ENCODE peak calls at places on chromosomes 2 and 18, in five cellular contexts. S is WTC11, T is HepG2, F is K562, Z is H1. Q is an unnamed sample.

GRCh38 chr18:22470511-22471181 is 52.9 kb upstream of the CTAGE1 start:
- DNase-seq in T (no peak), Z (no peak), F (no peak), S (no peak), Q (no peak)

GRCh38 chr2:164560181-164560792 is 61.0 kb downstream of the GRB14 start:
- DNase-seq in S (no peak), F (no peak), T (peak; percentile 49), Z (no peak), Q (peak; percentile 25)

GRCh38 chr2:241363316-241363879 is 7.3 kb downstream of the FARP2 start:
- DNase-seq in S (no peak), Z (no peak), T (no peak), F (no peak), Q (no peak)

GRCh38 chr2:176020400-176020799 is 18.3 kb upstream of the LNPK start:
- DNase-seq in S (no peak), T (no peak), F (no peak), Z (no peak), Q (no peak)

GRCh38 chr2:164773635-164774034 is 68.0 kb downstream of the COBLL1 start:
- DNase-seq in Z (no peak), T (no peak), S (no peak), F (no peak), Q (no peak)

GRCh38 chr2:42386684-42387083 is 25.7 kb upstream of the COX7A2L start:
- DNase-seq in F (peak; percentile 51), T (peak; percentile 35), Z (no peak), S (no peak), Q (peak; percentile 28)

GRCh38 chr2:2222931-2223330 is 108.1 kb downstream of the MYT1L start:
- DNase-seq in T (no peak), F (no peak), S (no peak), Z (no peak), Q (no peak)

GRCh38 chr2:216683846-216684245 is 11.5 kb downstream of the IGFBP5 start:
- DNase-seq in F (no peak), Z (no peak), T (peak; percentile 61), S (no peak), Q (peak; percentile 66)

GRCh38 chr18:42861259-42861658 is 254.2 kb downstream of the RIT2 start:
- DNase-seq in T (no peak), Z (no peak), S (no peak), F (no peak), Q (no peak)

GRCh38 chr2:172270278-172271079 is 156.9 kb upstream of the ITGA6 start:
- DNase-seq in T (peak; percentile 50), S (peak; percentile 62), Z (no peak), F (no peak), Q (no peak)

GRCh38 chr2:213187386-213187785 is 36.0 kb upstream of the IKZF2 start:
- DNase-seq in F (no peak), Z (no peak), T (peak; percentile 7), S (no peak), Q (no peak)

GRCh38 chr2:121155502-121156056 is 129.4 kb downstream of the TFCP2L1 start:
- DNase-seq in F (no peak), S (no peak), T (no peak), Z (no peak), Q (no peak)

GRCh38 chr2:20424300-20425290 is 22.3 kb upstream of the RHOB start:
- DNase-seq in S (no peak), F (no peak), Z (no peak), T (no peak), Q (no peak)

GRCh38 chr2:85902496-85902895 is 13.7 kb upstream of the ST3GAL5 start:
- DNase-seq in S (no peak), Z (no peak), F (no peak), T (no peak), Q (no peak)

GRCh38 chr2:50987914-50988313 is 44.0 kb downstream of the NRXN1 start:
- DNase-seq in T (no peak), Z (no peak), F (no peak), S (no peak), Q (no peak)

GRCh38 chr2:219475697-219476604 is 22.7 kb upstream of the GMPPA start:
- DNase-seq in S (peak; percentile 86), F (peak; percentile 82), Z (no peak), T (peak; percentile 60), Q (peak; percentile 63)

GRCh38 chr2:62485780-62486765 is 19.9 kb downstream of the TMEM17 start:
- DNase-seq in T (peak; percentile 71), F (no peak), Z (no peak), S (no peak), Q (no peak)

GRCh38 chr18:9613550-9614400 is 584 bp downstream of the PPP4R1 start:
- DNase-seq in S (peak; percentile 54), T (peak; percentile 39), Z (no peak), F (peak; percentile 81), Q (peak; percentile 52)

DNA sequence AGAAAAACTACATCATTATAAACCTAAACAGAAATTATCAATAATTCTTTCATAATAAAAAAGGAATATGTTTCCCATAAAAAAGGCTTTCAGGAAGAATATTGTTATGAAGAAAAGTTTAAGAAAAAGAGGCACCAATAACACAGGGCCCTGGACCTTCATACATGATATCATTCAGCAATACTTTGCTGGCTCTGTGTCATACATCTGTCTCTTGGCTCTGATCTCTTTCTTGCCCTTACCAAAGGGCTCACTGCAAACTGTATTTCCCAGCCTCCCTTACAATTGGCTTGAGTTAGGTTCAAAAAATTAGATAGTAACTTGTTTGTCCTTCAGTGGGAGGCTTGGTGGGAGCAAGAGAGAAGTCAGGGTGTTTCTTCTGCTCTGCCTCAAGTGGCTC is 499.0 kb downstream of the TGIF1 start:
- DNase-seq in F (no peak), T (no peak), S (no peak), Z (no peak), Q (no peak)
- TF ChIP-seq USF2 in F (no peak), T (no peak), S (no peak), Z (no peak), Q (no peak)

GRCh38 chr18:8448091-8448490 is 161.1 kb upstream of the RAB12 start:
- DNase-seq in T (no peak), Z (no peak), F (no peak), S (no peak), Q (no peak)
- TF ChIP-seq JUN in T (no peak), Z (no peak), F (no peak), S (no peak), Q (no peak)

DNA sequence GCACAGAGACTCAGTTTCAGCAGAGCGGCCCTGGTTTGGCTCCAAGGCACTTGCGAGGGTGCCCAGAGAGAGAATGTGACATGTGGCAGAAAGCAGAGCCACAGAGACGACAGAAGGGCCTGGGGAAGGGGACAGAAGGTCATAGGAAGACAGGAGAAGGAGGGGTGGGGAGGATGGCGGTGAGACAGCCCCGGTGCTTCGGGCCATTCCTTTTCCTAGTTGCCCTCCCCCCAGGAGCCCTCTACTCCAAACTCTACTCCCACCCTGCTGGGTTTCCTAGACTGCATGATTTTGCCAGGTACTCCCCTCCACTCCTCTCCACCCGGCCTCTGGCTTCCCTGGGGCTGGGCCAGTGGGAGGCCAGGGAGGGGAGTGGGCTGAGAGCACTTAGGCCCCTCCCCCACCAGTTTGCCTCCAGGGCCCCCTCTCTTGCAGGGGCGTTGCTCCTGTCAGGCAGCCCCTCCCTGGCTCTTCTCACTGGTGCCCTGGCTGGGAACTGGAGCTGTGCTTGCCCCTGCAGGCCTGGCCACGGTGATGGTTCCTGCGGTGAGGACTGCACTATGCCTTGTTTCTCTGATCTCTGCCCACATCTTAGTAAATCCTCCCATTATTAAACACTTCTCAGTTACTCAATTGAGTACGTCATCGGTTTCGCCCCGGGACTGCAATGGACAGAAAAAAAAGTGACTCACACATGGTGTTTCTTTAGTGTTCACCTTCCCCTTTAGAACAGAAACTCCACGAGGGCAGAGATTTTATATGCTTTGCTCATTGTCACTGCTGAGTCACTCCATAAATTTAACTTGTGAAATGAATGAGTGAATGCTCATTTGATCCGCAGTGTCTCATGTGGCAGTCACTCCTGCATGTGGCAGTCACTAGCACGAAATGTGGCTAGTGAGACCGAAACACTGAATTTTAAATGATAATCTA is 58.7 kb upstream of the SP3 start:
- DNase-seq in Z (no peak), S (peak; percentile 68), F (no peak), T (peak; percentile 78), Q (peak; percentile 67)
- TF ChIP-seq USF2 in Z (no peak), S (no peak), F (no peak), T (no peak), Q (no peak)

GRCh38 chr2:152379089-152379488 is 44.1 kb downstream of the FMNL2 start:
- DNase-seq in F (no peak), Z (no peak), T (no peak), S (no peak), Q (no peak)
- TF ChIP-seq JUN in F (no peak), Z (no peak), T (no peak), S (no peak), Q (no peak)

GRCh38 chr2:99819766-99820165 is 322.6 kb downstream of the AFF3 start:
- DNase-seq in T (no peak), F (no peak), Z (no peak), S (peak; percentile 20), Q (no peak)

GRCh38 chr2:99818842-99819241 is 323.5 kb downstream of the AFF3 start:
- DNase-seq in Z (no peak), T (peak; percentile 10), S (no peak), F (no peak), Q (peak; percentile 8)

GRCh38 chr2:99821039-99821438 is 321.4 kb downstream of the AFF3 start:
- DNase-seq in T (no peak), Z (no peak), S (no peak), F (no peak), Q (no peak)

GRCh38 chr2:99822487-99823218 is 319.7 kb downstream of the AFF3 start:
- DNase-seq in Z (peak; percentile 19), S (peak; percentile 20), T (no peak), F (no peak), Q (no peak)

GRCh38 chr2:99821572-99822369 is 320.6 kb downstream of the AFF3 start:
- DNase-seq in F (no peak), S (no peak), T (no peak), Z (no peak), Q (no peak)
- TF ChIP-seq USF2 in F (no peak), S (no peak), T (no peak), Z (no peak), Q (no peak)

GRCh38 chr2:227817336-227817735 is 3.7 kb downstream of the CCL20 start:
- DNase-seq in T (no peak), S (no peak), F (no peak), Z (no peak), Q (no peak)

GRCh38 chr2:227819398-227819697 is 5.7 kb downstream of the CCL20 start:
- DNase-seq in Z (no peak), F (no peak), T (no peak), S (no peak), Q (no peak)

GRCh38 chr2:227817940-227818568 is 4.4 kb downstream of the CCL20 start:
- DNase-seq in S (peak; percentile 15), T (peak; percentile 95), Z (peak; percentile 15), F (no peak), Q (peak; percentile 99)

GRCh38 chr2:227816507-227817274 is 3.0 kb downstream of the CCL20 start:
- DNase-seq in S (no peak), Z (no peak), F (no peak), T (peak; percentile 81), Q (no peak)

GRCh38 chr2:227818569-227819397 is 5.1 kb downstream of the CCL20 start:
- DNase-seq in S (no peak), Z (no peak), T (peak; percentile 100), F (no peak), Q (peak; percentile 96)
- TF ChIP-seq JUN in S (no peak), Z (no peak), T (peak; percentile 94), F (no peak), Q (peak; percentile 38)

GRCh38 chr2:7272180-7272579 is 355.0 kb downstream of the RNF144A start:
- DNase-seq in F (no peak), Z (no peak), S (no peak), T (no peak), Q (no peak)
- TF ChIP-seq USF2 in F (no peak), Z (no peak), S (no peak), T (no peak), Q (no peak)